ENCODE peak calls at places on chromosomes 5 and 9, in ten cellular contexts. V, Y, M, C, U, Z, O, L, J and D are unnamed samples.

GRCh38 chr5:18305288-18305899 is 671.1 kb downstream of the TAF11L14 start:
- DNase-seq in Z (no peak), O (peak; percentile 14), V (no peak), U (no peak), J (peak; percentile 52), Y (no peak), M (no peak), L (no peak), C (peak; percentile 45), D (no peak)

GRCh38 chr5:141430332-141431113 is at the start of gene PCDHGA12:
- DNase-seq in C (peak; percentile 95), U (no peak), O (peak; percentile 82), V (no peak), Y (no peak), Z (no peak), M (no peak), J (no peak), L (peak; percentile 38), D (no peak)

GRCh38 chr5:146137967-146138403 is 32.6 kb upstream of the PLAC8L1 start:
- DNase-seq in C (peak; percentile 47), O (peak; percentile 50), L (no peak), J (peak; percentile 32), V (peak; percentile 1), Z (peak; percentile 71), U (peak; percentile 48), M (no peak), Y (no peak), D (no peak)

GRCh38 chr5:58072202-58072791 is 387.6 kb downstream of the PLK2 start:
- DNase-seq in C (peak; percentile 25), U (no peak), V (no peak), J (no peak), O (no peak), M (no peak), Y (no peak), L (no peak), Z (no peak), D (no peak)

GRCh38 chr5:164362021-164362420 is 856.6 kb downstream of the MAT2B start:
- DNase-seq in V (no peak), L (no peak), Z (no peak), M (no peak), O (no peak), Y (no peak), J (no peak), U (no peak), C (no peak), D (no peak)

GRCh38 chr9:130682490-130683121 is 11.0 kb upstream of the EXOSC2 start:
- DNase-seq in M (no peak), J (peak; percentile 89), Z (peak; percentile 88), U (peak; percentile 81), L (peak; percentile 56), Y (peak; percentile 87), C (peak; percentile 78), V (peak; percentile 49), O (peak; percentile 61), D (peak; percentile 43)

GRCh38 chr9:37034320-37034937 is 361 bp upstream of the PAX5 start:
- DNase-seq in Y (no peak), J (peak; percentile 48), Z (no peak), V (no peak), U (no peak), M (no peak), O (peak; percentile 4), L (no peak), C (no peak), D (no peak)

GRCh38 chr5:21646469-21646868 is 1206.7 kb downstream of the CDH12 start:
- DNase-seq in L (no peak), U (no peak), J (no peak), Y (no peak), O (peak; percentile 55), V (no peak), M (no peak), Z (no peak), C (peak; percentile 21), D (no peak)

GRCh38 chr9:114929166-114929565 is 1.2 kb downstream of the TNFSF8 start:
- DNase-seq in J (no peak), L (no peak), O (no peak), Z (no peak), C (no peak), U (no peak), M (no peak), V (peak; percentile 77), Y (no peak), D (no peak)

GRCh38 chr5:15009420-15009819 is 137.8 kb upstream of the ANKH start:
- DNase-seq in L (no peak), V (no peak), O (peak; percentile 79), M (no peak), C (peak; percentile 82), J (peak; percentile 81), Y (no peak), Z (no peak), U (no peak), D (no peak)

GRCh38 chr9:28005779-28006178 is 432.5 kb upstream of the C9orf72 start:
- DNase-seq in Y (no peak), Z (no peak), O (no peak), U (no peak), J (no peak), M (no peak), L (no peak), V (no peak), C (no peak), D (no peak)

GRCh38 chr5:157213527-157214243 is 33.0 kb downstream of the ITK start:
- DNase-seq in Y (no peak), L (no peak), O (no peak), M (no peak), V (no peak), J (no peak), Z (no peak), U (no peak), C (no peak), D (no peak)

GRCh38 chr5:170252710-170253350 is 20.0 kb downstream of the C5orf58 start:
- DNase-seq in Z (no peak), V (no peak), J (no peak), L (no peak), C (no peak), Y (no peak), O (no peak), U (no peak), M (no peak), D (no peak)

GRCh38 chr5:61486476-61486875 is 154.4 kb downstream of the ZSWIM6 start:
- DNase-seq in Z (no peak), V (no peak), C (no peak), J (no peak), L (no peak), Y (no peak), U (no peak), M (no peak), O (peak; percentile 50), D (no peak)

GRCh38 chr5:73230264-73231244 is 57.6 kb downstream of the TMEM174 start:
- DNase-seq in Y (no peak), C (no peak), U (no peak), V (no peak), J (no peak), O (no peak), Z (no peak), L (no peak), M (no peak), D (no peak)

GRCh38 chr5:54887663-54888062 is 97.7 kb downstream of the ESM1 start:
- DNase-seq in L (no peak), Y (no peak), U (no peak), J (no peak), C (no peak), O (no peak), V (no peak), M (no peak), Z (no peak), D (no peak)

GRCh38 chr5:3022665-3023064 is 271.2 kb upstream of the IRX2 start:
- DNase-seq in L (no peak), O (no peak), Y (no peak), C (no peak), U (no peak), M (peak; percentile 41), V (no peak), J (no peak), Z (no peak), D (no peak)
- H3K9me3 ChIP-seq in L (no peaks in the 10 kb centered on the region), O (no peaks in the 10 kb centered on the region), Y (no peaks in the 10 kb centered on the region), C (no peaks in the 10 kb centered on the region), U (no peaks in the 10 kb centered on the region), M (no peaks in the 10 kb centered on the region), V (no peaks in the 10 kb centered on the region), J (no peaks in the 10 kb centered on the region), Z (no peaks in the 10 kb centered on the region), D (no peaks in the 10 kb centered on the region)

DNA sequence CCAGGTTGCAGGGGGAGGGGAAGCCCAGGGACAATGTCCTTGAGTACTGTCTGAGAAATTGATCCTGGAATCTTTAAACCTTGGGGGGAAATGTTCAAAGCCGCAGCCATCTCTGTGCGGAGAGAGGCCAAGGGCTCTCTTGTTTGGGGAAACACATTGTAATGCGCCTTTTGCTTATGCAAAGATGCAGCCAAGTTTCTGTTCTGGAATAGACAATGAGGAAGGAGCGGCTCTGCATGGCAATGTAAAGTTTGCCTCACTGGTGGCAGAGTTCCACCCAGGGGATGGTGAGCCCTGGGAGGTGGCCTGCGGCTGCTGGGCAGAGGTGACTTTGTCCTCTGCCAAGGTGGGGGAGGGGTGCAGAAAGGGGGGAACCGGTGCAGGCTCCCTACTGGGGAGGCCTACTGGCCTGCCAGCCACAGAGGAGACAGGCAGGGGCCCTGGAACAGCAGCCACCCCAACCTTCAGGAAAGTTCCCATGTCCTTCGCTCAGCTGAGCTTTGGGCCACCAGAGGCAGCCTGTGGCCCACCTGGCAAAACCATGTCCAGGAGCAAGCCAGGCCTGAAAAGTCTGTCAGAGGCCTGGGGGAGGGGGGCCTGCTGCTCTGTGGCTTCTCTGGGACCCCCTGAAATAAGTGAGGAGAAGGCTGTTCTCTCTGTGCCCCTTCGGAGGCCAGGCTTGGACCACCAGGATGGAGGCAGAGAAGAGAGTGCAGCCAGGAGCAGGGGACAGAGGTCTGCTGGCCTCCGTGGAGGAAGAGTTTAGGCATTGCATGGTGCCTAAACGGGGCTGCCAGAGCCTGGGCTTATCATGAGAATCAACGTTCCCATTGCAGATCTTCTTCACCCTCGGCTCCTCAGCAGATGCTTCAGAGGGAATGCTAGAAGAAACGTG is 127.8 kb downstream of the ZNF354C start:
- DNase-seq in J (no peak), Z (no peak), M (no peak), C (no peak), V (no peak), U (no peak), Y (no peak), O (no peak), L (no peak), D (no peak)
- H3K9me3 ChIP-seq in J (no peaks in the 10 kb centered on the region), Z (no peaks in the 10 kb centered on the region), M (no peaks in the 10 kb centered on the region), C (no peaks in the 10 kb centered on the region), V (no peaks in the 10 kb centered on the region), U (no peaks in the 10 kb centered on the region), Y (no peaks in the 10 kb centered on the region), O (no peaks in the 10 kb centered on the region), L (no peaks in the 10 kb centered on the region), D (no peaks in the 10 kb centered on the region)

GRCh38 chr5:158498959-158499679 is 600.6 kb downstream of the EBF1 start:
- DNase-seq in L (peak; percentile 33), Y (no peak), Z (no peak), J (no peak), U (no peak), M (no peak), O (no peak), C (no peak), V (no peak), D (no peak)
- H3K9me3 ChIP-seq in L (no peaks in the 10 kb centered on the region), Y (no peaks in the 10 kb centered on the region), Z (no peaks in the 10 kb centered on the region), J (no peaks in the 10 kb centered on the region), U (no peaks in the 10 kb centered on the region), M (no peaks in the 10 kb centered on the region), O (no peaks in the 10 kb centered on the region), C (no peaks in the 10 kb centered on the region), V (no peaks in the 10 kb centered on the region), D (no peaks in the 10 kb centered on the region)

DNA sequence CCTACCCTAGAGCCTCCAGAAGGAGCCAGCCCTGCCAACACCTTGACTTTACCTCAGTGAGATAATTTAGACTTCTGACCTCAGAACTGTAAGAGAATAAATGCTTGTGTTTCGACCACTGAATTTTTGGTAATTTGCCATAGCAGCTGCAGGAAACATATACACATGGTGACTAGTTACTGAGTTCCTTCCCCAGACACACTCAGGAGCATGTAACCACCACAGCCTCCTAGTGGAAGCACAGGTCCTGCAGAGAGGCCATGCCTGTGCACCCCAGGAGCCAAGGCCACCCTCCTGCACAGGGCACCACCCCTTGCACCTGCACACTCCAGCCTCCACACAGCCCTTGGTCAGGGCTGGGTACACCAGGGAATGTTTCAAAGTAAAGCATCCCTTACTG is 7.6 kb upstream of the CAMSAP1 start:
- DNase-seq in J (no peak), C (no peak), O (peak; percentile 78), V (no peak), U (no peak), L (no peak), Z (no peak), Y (no peak), M (no peak), D (no peak)
- H3K9me3 ChIP-seq in J (peaks cover 32% of the 10 kb centered on the region), C (no peaks in the 10 kb centered on the region), O (peaks cover 3% of the 10 kb centered on the region), V (peaks cover 4% of the 10 kb centered on the region), U (no peaks in the 10 kb centered on the region), L (no peaks in the 10 kb centered on the region), Z (peaks cover 19% of the 10 kb centered on the region), Y (peaks cover 23% of the 10 kb centered on the region), M (peaks cover 27% of the 10 kb centered on the region), D (peaks cover 15% of the 10 kb centered on the region)